ENCODE peak calls at places on chromosomes 3 and 15, in eight cellular contexts. Y is CD4-positive, alpha-beta memory T cell; J is lung; Q is endothelial cell of umbilical vein; G is thoracic aorta; H is effector memory CD4-positive, alpha-beta T cell; T is astrocyte; D is GM23338. P is an unnamed sample.

GRCh38 chr3:197750863-197751737 is 1.4 kb downstream of the FYTTD1 start:
- DNase-seq in Y (peak; percentile 37), J (peak; percentile 35), Q (peak; percentile 57), G (peak; percentile 19), H (no peak), T (peak; percentile 12), D (no peak), P (peak; percentile 9)

GRCh38 chr3:57164606-57165573 is at the start of gene IL17RD:
- DNase-seq in Y (peak; percentile 9), J (peak; percentile 63), Q (peak; percentile 74), G (peak; percentile 25), H (peak; percentile 4), T (no peak), D (peak; percentile 96), P (peak; percentile 32)

GRCh38 chr3:125257563-125257962 is 45.0 kb upstream of the SLC12A8 start:
- DNase-seq in Y (no peak), J (no peak), Q (peak; percentile 54), G (no peak), H (no peak), T (no peak), D (no peak), P (no peak)

GRCh38 chr3:191369081-191370010 is 39.0 kb upstream of the UTS2B start:
- DNase-seq in Y (no peak), J (no peak), Q (no peak), G (no peak), H (no peak), T (no peak), D (peak; percentile 37), P (no peak)

GRCh38 chr15:70059476-70060213 is 38.1 kb downstream of the TLE3 start:
- DNase-seq in Y (no peak), J (no peak), Q (no peak), G (no peak), H (no peak), T (no peak), D (no peak), P (no peak)

GRCh38 chr15:101488300-101489164 is 975 bp downstream of the PCSK6 start:
- DNase-seq in Y (no peak), J (no peak), Q (no peak), G (no peak), H (no peak), T (no peak), D (peak; percentile 44), P (no peak)

GRCh38 chr3:29140706-29141105 is 140.2 kb upstream of the RBMS3 start:
- DNase-seq in Y (peak; percentile 3), J (no peak), Q (peak; percentile 12), G (no peak), H (no peak), T (no peak), D (no peak), P (no peak)

GRCh38 chr3:113623324-113623723 is 73.1 kb downstream of the USF3 start:
- DNase-seq in Y (no peak), J (no peak), Q (no peak), G (no peak), H (no peak), T (no peak), D (peak; percentile 81), P (no peak)

GRCh38 chr3:150787741-150788370 is 24.9 kb upstream of the SIAH2 start:
- DNase-seq in Y (peak; percentile 66), J (peak; percentile 87), Q (peak; percentile 60), G (peak; percentile 43), H (peak; percentile 39), T (peak; percentile 43), D (peak; percentile 94), P (peak; percentile 68)

GRCh38 chr3:134373278-134373941 is 837 bp downstream of the AMOTL2 start:
- DNase-seq in Y (no peak), J (peak; percentile 87), Q (peak; percentile 85), G (peak; percentile 79), H (no peak), T (peak; percentile 90), D (peak; percentile 99), P (no peak)

GRCh38 chr15:63198315-63198714 is 8.9 kb downstream of the RAB8B start:
- DNase-seq in Y (no peak), J (no peak), Q (no peak), G (no peak), H (no peak), T (no peak), D (no peak), P (no peak)

GRCh38 chr3:141384575-141384974 is 16.3 kb downstream of the ZBTB38 start:
- DNase-seq in Y (no peak), J (no peak), Q (no peak), G (no peak), H (no peak), T (no peak), D (no peak), P (no peak)

GRCh38 chr3:141384157-141384556 is 15.9 kb downstream of the ZBTB38 start:
- DNase-seq in Y (no peak), J (no peak), Q (no peak), G (no peak), H (no peak), T (peak; percentile 54), D (no peak), P (no peak)

GRCh38 chr3:141380987-141381386 is 12.7 kb downstream of the ZBTB38 start:
- DNase-seq in Y (no peak), J (no peak), Q (no peak), G (no peak), H (no peak), T (no peak), D (no peak), P (no peak)

GRCh38 chr3:141383555-141384129 is 15.3 kb downstream of the ZBTB38 start:
- DNase-seq in Y (no peak), J (no peak), Q (no peak), G (no peak), H (no peak), T (peak; percentile 51), D (no peak), P (no peak)

DNA sequence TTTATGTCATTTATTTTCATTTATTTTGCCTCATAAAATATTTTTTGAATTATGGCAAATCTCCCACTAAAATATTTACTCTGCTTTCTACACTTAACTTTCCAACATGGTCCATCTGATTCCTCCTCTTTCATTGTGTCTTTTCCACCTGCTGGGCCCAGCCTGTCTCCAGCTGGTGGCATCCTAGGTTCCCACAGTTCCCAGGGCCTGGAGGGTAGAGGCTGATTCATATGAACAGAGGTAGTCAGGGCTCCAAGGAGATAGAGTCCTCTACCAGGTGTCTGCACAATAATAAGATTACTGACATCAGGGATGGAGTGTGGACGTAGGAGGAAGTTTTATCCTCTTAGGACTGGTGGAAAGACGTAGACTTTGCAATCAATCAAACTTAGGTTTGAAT is 14.3 kb downstream of the ZBTB38 start:
- DNase-seq in Y (no peak), J (no peak), Q (no peak), G (no peak), H (no peak), T (no peak), D (no peak), P (no peak)
- H3K4me1 ChIP-seq in Y (peaks cover 37% of the 10 kb centered on the region), J (peaks cover 4% of the 10 kb centered on the region), Q (no peaks in the 10 kb centered on the region), G (peaks cover 43% of the 10 kb centered on the region), H (no peaks in the 10 kb centered on the region), T (peaks cover 12% of the 10 kb centered on the region), D (peaks cover 21% of the 10 kb centered on the region), P (peaks cover 7% of the 10 kb centered on the region)

DNA sequence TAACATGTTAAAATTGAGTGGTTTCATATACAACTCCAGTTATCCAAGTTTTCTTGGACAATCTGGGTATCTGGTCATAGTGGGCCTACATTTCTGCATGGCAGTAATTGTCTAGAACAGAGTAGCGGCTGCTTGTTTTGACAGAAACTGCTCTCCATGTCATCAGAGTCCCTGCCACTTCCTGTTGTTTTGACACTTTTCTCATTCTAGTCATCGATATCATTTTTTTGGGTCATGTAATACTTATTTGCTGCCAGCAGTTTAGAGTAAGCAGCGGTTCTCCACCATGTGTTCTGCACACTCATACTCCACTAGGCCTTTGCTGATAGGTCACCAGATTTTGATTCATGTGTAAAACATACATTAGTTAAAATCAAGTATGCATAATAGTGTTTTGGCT is 81.5 kb downstream of the SLC25A26 start:
- DNase-seq in Y (peak; percentile 88), J (no peak), Q (no peak), G (no peak), H (peak; percentile 41), T (no peak), D (no peak), P (peak; percentile 31)
- H3K27ac ChIP-seq in Y (peak overlapping the region; percentile 73), J (no peak overlapping the region), Q (no peak overlapping the region), G (no peak overlapping the region), H (peak overlapping the region; percentile 83), T (no peak overlapping the region), D (no peak overlapping the region), P (peak overlapping the region; percentile 94)

GRCh38 chr15:71931261-71931660 is 120.9 kb downstream of the NR2E3 start:
- DNase-seq in Y (no peak), J (no peak), Q (no peak), G (no peak), H (no peak), T (no peak), D (no peak), P (no peak)

GRCh38 chr15:71932689-71933088 is 122.3 kb downstream of the NR2E3 start:
- DNase-seq in Y (no peak), J (no peak), Q (no peak), G (no peak), H (no peak), T (no peak), D (no peak), P (no peak)

GRCh38 chr15:71937650-71938311 is 127.4 kb downstream of the NR2E3 start:
- DNase-seq in Y (no peak), J (no peak), Q (no peak), G (no peak), H (no peak), T (no peak), D (no peak), P (no peak)

GRCh38 chr15:71940004-71940588 is 129.7 kb downstream of the NR2E3 start:
- DNase-seq in Y (no peak), J (no peak), Q (no peak), G (no peak), H (no peak), T (no peak), D (no peak), P (no peak)

DNA sequence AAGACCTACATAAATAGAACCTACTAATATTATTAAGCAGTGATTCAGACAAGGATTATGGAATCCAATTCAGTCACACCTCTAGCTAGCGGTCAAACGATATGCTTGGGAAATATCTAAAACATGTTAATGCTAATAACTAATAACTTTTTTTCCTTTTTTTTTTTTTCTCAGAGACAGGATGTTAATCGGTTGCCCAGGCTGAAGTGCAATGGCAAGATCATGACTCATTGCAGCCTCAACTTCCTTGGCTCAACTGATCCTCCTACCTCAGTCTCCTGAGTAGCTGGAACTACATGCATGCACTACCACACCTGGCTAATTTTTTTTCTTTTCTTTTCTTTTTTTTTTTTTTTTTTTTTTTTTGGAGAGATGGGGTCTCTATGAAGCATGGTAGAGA is 124.1 kb downstream of the NR2E3 start:
- DNase-seq in Y (no peak), J (no peak), Q (no peak), G (no peak), H (no peak), T (no peak), D (no peak), P (no peak)
- H3K4me1 ChIP-seq in Y (no peaks in the 10 kb centered on the region), J (no peaks in the 10 kb centered on the region), Q (no peaks in the 10 kb centered on the region), G (no peaks in the 10 kb centered on the region), H (no peaks in the 10 kb centered on the region), T (no peaks in the 10 kb centered on the region), D (no peaks in the 10 kb centered on the region), P (no peaks in the 10 kb centered on the region)

DNA sequence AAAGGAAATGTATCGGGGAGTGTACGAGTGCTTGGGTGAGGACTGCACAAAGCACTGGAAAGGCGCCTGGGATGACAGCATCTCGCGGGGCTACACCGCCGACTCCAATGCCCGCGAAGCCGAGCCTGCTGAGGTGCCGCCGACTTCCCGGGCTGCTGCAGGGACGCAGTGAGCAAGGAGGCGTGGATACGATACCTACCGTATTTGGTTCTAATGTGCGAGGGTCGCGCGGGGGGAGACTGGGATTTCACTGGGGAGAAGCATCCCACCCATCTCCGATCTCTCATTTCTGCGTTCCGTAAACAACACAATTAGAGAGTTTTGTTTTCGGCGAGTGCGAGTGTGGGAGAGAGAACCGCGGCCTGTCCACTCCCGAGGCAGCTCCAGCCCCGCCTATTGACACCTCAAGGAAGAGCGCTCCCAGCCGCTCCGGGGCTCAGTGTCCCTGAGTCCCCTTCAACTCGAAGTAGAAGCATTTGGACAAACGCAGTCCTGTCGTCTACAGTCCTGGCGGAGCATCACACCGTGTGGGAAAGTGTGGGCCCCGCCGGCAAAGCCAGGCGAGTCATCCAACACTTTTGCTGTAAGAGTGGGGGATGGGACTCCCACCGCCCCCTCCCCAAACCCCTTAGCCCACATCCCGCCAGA is 1.8 kb downstream of the MECOM start:
- DNase-seq in Y (peak; percentile 23), J (no peak), Q (peak; percentile 65), G (no peak), H (no peak), T (peak; percentile 36), D (peak; percentile 43), P (peak; percentile 4)
- H3K27ac ChIP-seq in Y (no peak overlapping the region), J (peak overlapping the region; percentile 76), Q (peak overlapping the region; percentile 81), G (peak overlapping the region; percentile 99), H (no peak overlapping the region), T (peak overlapping the region; percentile 18), D (no peak overlapping the region), P (no peak overlapping the region)